ENCODE peak calls at places on chromosome 21, in eight cellular contexts. X, A, P, M, V, H, K and W are unnamed samples.

GRCh38 chr21:45050361-45050785 is 24.0 kb upstream of the ADARB1 start:
- DNase-seq in P (no peak), V (no peak), K (no peak), M (no peak), A (no peak), H (no peak), X (no peak), W (no peak)

GRCh38 chr21:46150073-46150472 is 5.3 kb downstream of the FTCD start:
- DNase-seq in A (no peak), K (no peak), H (no peak), M (no peak), X (no peak), P (no peak), V (no peak), W (no peak)

GRCh38 chr21:18245493-18245967 is 897 bp downstream of the CHODL start:
- DNase-seq in P (no peak), M (no peak), K (no peak), H (peak), X (no peak), V (no peak), A (no peak), W (no peak)

GRCh38 chr21:38577887-38578286 is 79.6 kb upstream of the ERG start:
- DNase-seq in M (no peak), H (no peak), A (no peak), K (no peak), P (no peak), V (no peak), X (no peak), W (no peak)

GRCh38 chr21:41923641-41924342 is 30.0 kb downstream of the C2CD2 start:
- DNase-seq in V (no peak), A (no peak), P (no peak), H (no peak), M (no peak), K (no peak), X (no peak), W (no peak)

GRCh38 chr21:27365394-27365793 is 398.5 kb upstream of the ADAMTS5 start:
- DNase-seq in X (no peak), H (no peak), A (peak), M (no peak), P (no peak), V (peak), K (no peak), W (no peak)

GRCh38 chr21:32382108-32382601 is 10.7 kb downstream of the URB1 start:
- DNase-seq in M (no peak), H (no peak), K (no peak), P (no peak), X (no peak), V (no peak), A (no peak), W (no peak)

GRCh38 chr21:26813426-26813998 is 31.7 kb downstream of the ADAMTS1 start:
- DNase-seq in H (no peak), M (no peak), X (no peak), A (no peak), V (no peak), K (no peak), P (no peak), W (no peak)

GRCh38 chr21:43611598-43612369 is 47.5 kb downstream of the HSF2BP start:
- DNase-seq in A (peak), K (peak), H (peak), P (peak), M (peak), X (no peak), V (peak), W (peak)

GRCh38 chr21:38631676-38632075 is 133.4 kb upstream of the ERG start:
- DNase-seq in V (peak), P (no peak), H (no peak), K (no peak), A (no peak), M (no peak), X (no peak), W (no peak)

GRCh38 chr21:34528131-34528561 is 16.1 kb upstream of the KCNE1 start:
- DNase-seq in A (no peak), X (no peak), K (no peak), V (no peak), H (no peak), P (no peak), M (no peak), W (no peak)

GRCh38 chr21:43331962-43332458 is 94.9 kb downstream of the SIK1 start:
- DNase-seq in X (no peak), A (peak), H (no peak), M (no peak), K (peak), P (no peak), V (no peak), W (peak)

GRCh38 chr21:33703750-33704606 is 61.7 kb downstream of the ITSN1 start:
- DNase-seq in A (no peak), M (peak), P (no peak), X (no peak), K (no peak), V (no peak), H (no peak), W (no peak)

GRCh38 chr21:38126677-38127271 is 130.0 kb upstream of the KCNJ15 start:
- DNase-seq in M (peak), A (peak), H (peak), V (peak), X (peak), P (peak), K (peak), W (peak)

GRCh38 chr21:23887709-23888303 is 1719.5 kb downstream of the MRPL39 start:
- DNase-seq in A (no peak), X (peak), P (no peak), K (no peak), V (no peak), H (peak), M (no peak), W (no peak)

GRCh38 chr21:36839123-36839522 is 127.3 kb downstream of the HLCS start:
- DNase-seq in X (no peak), A (no peak), K (no peak), P (no peak), H (no peak), M (no peak), V (no peak), W (no peak)

GRCh38 chr21:43934716-43935705 is 70.0 kb downstream of the AGPAT3 start:
- DNase-seq in H (no peak), X (no peak), K (no peak), V (no peak), M (no peak), A (no peak), P (no peak), W (no peak)

GRCh38 chr21:34510148-34511142 is 1.6 kb downstream of the KCNE1 start:
- DNase-seq in X (peak), K (peak), V (peak), P (peak), A (peak), M (peak), H (peak), W (peak)

GRCh38 chr21:33572350-33572749 is 16.1 kb downstream of the DONSON start:
- DNase-seq in H (no peak), V (no peak), P (no peak), A (no peak), K (no peak), M (no peak), X (no peak), W (no peak)

GRCh38 chr21:26125433-26126167 is 45.0 kb downstream of the APP start:
- DNase-seq in H (no peak), M (no peak), P (no peak), K (no peak), V (no peak), A (no peak), X (no peak), W (no peak)

GRCh38 chr21:37198989-37199924 is 67.9 kb downstream of the VPS26C start:
- DNase-seq in V (peak), H (no peak), X (no peak), M (no peak), K (no peak), P (no peak), A (peak), W (no peak)

GRCh38 chr21:25515484-25516405 is 91.5 kb downstream of the MRPL39 start:
- DNase-seq in A (no peak), K (no peak), P (no peak), X (no peak), M (peak), H (no peak), V (no peak), W (no peak)

GRCh38 chr21:15781986-15782385 is 52.2 kb downstream of the USP25 start:
- DNase-seq in H (no peak), A (no peak), V (no peak), K (no peak), M (no peak), X (no peak), P (no peak), W (no peak)